ENCODE peak calls at places on chromosomes 5 and 9, in six cellular contexts. K is stimulated activated effector memory CD8-positive, alpha-beta T cell treated with anti-CD3 and anti-CD28 coated beads, Interleukin-12 subunit alpha, Interleukin-12 subunit beta, amount 100 ng/mL, for 72 hours; C is myocyte; Z is activated CD4-positive, alpha-beta T cell treated with anti-CD3 and anti-CD28 coated beads for 1 hour; U is cardiac fibroblast; E is AG10803. T is an unnamed sample.

GRCh38 chr5:135194573-135195266 is 160.7 kb upstream of the PITX1 start:
- DNase-seq in K (no peak), Z (no peak), E (peak), C (no peak), U (peak), T (peak)

GRCh38 chr5:94577466-94578245 is 40.7 kb downstream of the KIAA0825 start:
- DNase-seq in Z (no peak), K (no peak), E (peak), U (no peak), C (peak), T (no peak)

GRCh38 chr5:140205216-140205615 is 30.2 kb downstream of the CYSTM1 start:
- DNase-seq in Z (no peak), K (no peak), U (no peak), E (peak), C (no peak), T (no peak)

GRCh38 chr9:131709741-131710499 is 30.0 kb downstream of the RAPGEF1 start:
- DNase-seq in E (peak), K (peak), Z (no peak), C (peak), U (peak), T (peak)

GRCh38 chr9:79610019-79610760 is 38.4 kb downstream of the TLE4 start:
- DNase-seq in C (no peak), E (peak), U (peak), Z (no peak), K (no peak), T (peak)

GRCh38 chr5:74257645-74258328 is 382.7 kb downstream of the ENC1 start:
- DNase-seq in Z (no peak), U (peak), K (no peak), E (peak), C (no peak), T (peak)

GRCh38 chr9:18520395-18520794 is 46.4 kb downstream of the ADAMTSL1 start:
- DNase-seq in U (peak), C (peak), Z (no peak), E (peak), K (no peak), T (no peak)

GRCh38 chr9:96061293-96061987 is 185.9 kb downstream of the ERCC6L2 start:
- DNase-seq in K (no peak), C (peak), E (peak), U (peak), Z (peak), T (peak)

GRCh38 chr5:13212843-13213242 is 731.6 kb downstream of the DNAH5 start:
- DNase-seq in E (peak), U (no peak), K (no peak), C (peak), Z (no peak), T (no peak)

GRCh38 chr9:69857131-69857530 is 36.5 kb downstream of the CFAP95 start:
- DNase-seq in E (peak), C (peak), Z (no peak), U (peak), K (no peak), T (peak)

GRCh38 chr5:178994580-178995340 is at the start of gene GRM6:
- DNase-seq in U (peak), Z (no peak), C (no peak), E (no peak), K (no peak), T (no peak)

GRCh38 chr5:120735076-120735475 is 271.0 kb downstream of the PRR16 start:
- DNase-seq in Z (no peak), K (no peak), E (no peak), U (peak), C (no peak), T (no peak)

GRCh38 chr9:112789493-112789892 is 38.9 kb downstream of the SNX30 start:
- DNase-seq in E (peak), C (no peak), K (no peak), Z (no peak), U (no peak), T (no peak)

GRCh38 chr5:139764250-139764791 is 31.3 kb upstream of the PSD2 start:
- DNase-seq in K (no peak), E (no peak), U (no peak), Z (no peak), C (no peak), T (no peak)

GRCh38 chr5:141763526-141763925 is 81.5 kb upstream of the ARAP3 start:
- DNase-seq in E (no peak), C (no peak), K (no peak), Z (no peak), U (no peak), T (no peak)

GRCh38 chr9:107447834-107448233 is 41.7 kb downstream of the KLF4 start:
- DNase-seq in U (no peak), K (no peak), Z (no peak), E (no peak), C (no peak), T (no peak)

GRCh38 chr5:127571314-127571713 is 53.9 kb downstream of the PRRC1 start:
- DNase-seq in U (no peak), Z (no peak), K (no peak), C (no peak), E (no peak), T (no peak)

GRCh38 chr9:114382951-114383865 is 4.6 kb downstream of the AKNA start:
- DNase-seq in E (peak), C (peak), U (peak), K (peak), Z (peak), T (peak)

GRCh38 chr5:32928761-32929160 is 217.6 kb downstream of the NPR3 start:
- DNase-seq in Z (no peak), K (no peak), U (peak), E (peak), C (no peak), T (peak)

GRCh38 chr9:38226491-38226951 is 157.5 kb upstream of the SHB start:
- DNase-seq in K (no peak), U (no peak), C (no peak), Z (no peak), E (no peak), T (no peak)

GRCh38 chr9:36597412-36598178 is 24.9 kb downstream of the MELK start:
- DNase-seq in C (peak), U (peak), Z (no peak), K (no peak), E (peak), T (peak)

GRCh38 chr5:149680810-149681221 is 49.3 kb upstream of the PPARGC1B start:
- DNase-seq in U (no peak), Z (no peak), C (no peak), E (no peak), K (no peak), T (no peak)

GRCh38 chr5:90709323-90710148 is 150.9 kb downstream of the ADGRV1 start:
- DNase-seq in C (peak), Z (no peak), U (peak), K (no peak), E (peak), T (peak)

GRCh38 chr9:90612957-90613356 is 29.7 kb downstream of the DIRAS2 start:
- DNase-seq in E (no peak), U (no peak), K (no peak), C (no peak), Z (no peak), T (no peak)

GRCh38 chr5:32017638-32018429 is 156.3 kb downstream of the GOLPH3 start:
- DNase-seq in U (peak), C (peak), Z (no peak), K (no peak), E (peak), T (peak)